ENCODE peak calls at places on chromosomes 3 and 15, in nine cellular contexts. One of them, this sample, is unnamed.

GRCh38 chr15:55789066-55789660 is 46.2 kb upstream of the PRTG start:
- DNase-seq in GM13976: peak; percentile 57
- DNase-seq in progenitor cell of endocrine pancreas: no peak
- DNase-seq in stomach: no peak
- DNase-seq in omental fat pad: no peak
- DNase-seq in IMR-90: no peak
- DNase-seq in endothelial cell: no peak
- DNase-seq in foreskin fibroblast: no peak
- DNase-seq in mucosa of descending colon: peak; percentile 39
- DNase-seq in this sample: no peak

GRCh38 chr3:41848745-41849574 is 112.9 kb downstream of the ULK4 start:
- DNase-seq in GM13976: no peak
- DNase-seq in progenitor cell of endocrine pancreas: no peak
- DNase-seq in stomach: no peak
- DNase-seq in omental fat pad: no peak
- DNase-seq in IMR-90: no peak
- DNase-seq in endothelial cell: no peak
- DNase-seq in foreskin fibroblast: no peak
- DNase-seq in mucosa of descending colon: no peak
- DNase-seq in this sample: no peak

GRCh38 chr15:42065478-42065877 is 28.9 kb downstream of the PLA2G4D start:
- DNase-seq in GM13976: no peak
- DNase-seq in progenitor cell of endocrine pancreas: no peak
- DNase-seq in stomach: no peak
- DNase-seq in omental fat pad: no peak
- DNase-seq in IMR-90: no peak
- DNase-seq in endothelial cell: no peak
- DNase-seq in foreskin fibroblast: no peak
- DNase-seq in mucosa of descending colon: no peak
- DNase-seq in this sample: no peak

GRCh38 chr15:90421527-90421926 is 33.5 kb downstream of the IQGAP1 start:
- DNase-seq in GM13976: no peak
- DNase-seq in progenitor cell of endocrine pancreas: no peak
- DNase-seq in stomach: no peak
- DNase-seq in omental fat pad: no peak
- DNase-seq in IMR-90: peak; percentile 33
- DNase-seq in endothelial cell: no peak
- DNase-seq in foreskin fibroblast: no peak
- DNase-seq in mucosa of descending colon: no peak
- DNase-seq in this sample: no peak

GRCh38 chr3:147816770-147817169 is 407.6 kb downstream of the ZIC1 start:
- DNase-seq in GM13976: no peak
- DNase-seq in progenitor cell of endocrine pancreas: no peak
- DNase-seq in stomach: no peak
- DNase-seq in omental fat pad: peak; percentile 29
- DNase-seq in IMR-90: no peak
- DNase-seq in endothelial cell: no peak
- DNase-seq in foreskin fibroblast: peak; percentile 57
- DNase-seq in mucosa of descending colon: peak; percentile 79
- DNase-seq in this sample: no peak

GRCh38 chr3:4529901-4530588 is 36.9 kb downstream of the ITPR1 start:
- DNase-seq in GM13976: no peak
- DNase-seq in progenitor cell of endocrine pancreas: no peak
- DNase-seq in stomach: no peak
- DNase-seq in omental fat pad: no peak
- DNase-seq in IMR-90: no peak
- DNase-seq in endothelial cell: no peak
- DNase-seq in foreskin fibroblast: no peak
- DNase-seq in mucosa of descending colon: no peak
- DNase-seq in this sample: no peak

GRCh38 chr3:29560031-29560430 is 279.2 kb downstream of the RBMS3 start:
- DNase-seq in GM13976: no peak
- DNase-seq in progenitor cell of endocrine pancreas: no peak
- DNase-seq in stomach: no peak
- DNase-seq in omental fat pad: no peak
- DNase-seq in IMR-90: no peak
- DNase-seq in endothelial cell: no peak
- DNase-seq in foreskin fibroblast: no peak
- DNase-seq in mucosa of descending colon: no peak
- DNase-seq in this sample: no peak

GRCh38 chr3:68819361-68819760 is 113.0 kb downstream of the TAFA4 start:
- DNase-seq in GM13976: no peak
- DNase-seq in progenitor cell of endocrine pancreas: no peak
- DNase-seq in stomach: no peak
- DNase-seq in omental fat pad: no peak
- DNase-seq in IMR-90: no peak
- DNase-seq in endothelial cell: no peak
- DNase-seq in foreskin fibroblast: no peak
- DNase-seq in mucosa of descending colon: no peak
- DNase-seq in this sample: no peak

GRCh38 chr3:101850327-101851048 is 1.2 kb downstream of the NFKBIZ start:
- DNase-seq in GM13976: peak; percentile 38
- DNase-seq in progenitor cell of endocrine pancreas: no peak
- DNase-seq in stomach: no peak
- DNase-seq in omental fat pad: no peak
- DNase-seq in IMR-90: peak; percentile 81
- DNase-seq in endothelial cell: no peak
- DNase-seq in foreskin fibroblast: peak; percentile 55
- DNase-seq in mucosa of descending colon: no peak
- DNase-seq in this sample: no peak

GRCh38 chr3:184172681-184173373 is 1.8 kb upstream of the AP2M1 start:
- DNase-seq in GM13976: no peak
- DNase-seq in progenitor cell of endocrine pancreas: no peak
- DNase-seq in stomach: no peak
- DNase-seq in omental fat pad: no peak
- DNase-seq in IMR-90: peak; percentile 88
- DNase-seq in endothelial cell: no peak
- DNase-seq in foreskin fibroblast: peak; percentile 81
- DNase-seq in mucosa of descending colon: no peak
- DNase-seq in this sample: no peak

GRCh38 chr3:161339517-161340500 is 31.5 kb downstream of the SPTSSB start:
- DNase-seq in GM13976: no peak
- DNase-seq in progenitor cell of endocrine pancreas: no peak
- DNase-seq in stomach: no peak
- DNase-seq in omental fat pad: no peak
- DNase-seq in IMR-90: no peak
- DNase-seq in endothelial cell: no peak
- DNase-seq in foreskin fibroblast: peak; percentile 30
- DNase-seq in mucosa of descending colon: no peak
- DNase-seq in this sample: no peak

GRCh38 chr15:100764778-100765457 is 114.7 kb upstream of the ALDH1A3 start:
- DNase-seq in GM13976: peak; percentile 25
- DNase-seq in progenitor cell of endocrine pancreas: no peak
- DNase-seq in stomach: no peak
- DNase-seq in omental fat pad: no peak
- DNase-seq in IMR-90: peak; percentile 79
- DNase-seq in endothelial cell: no peak
- DNase-seq in foreskin fibroblast: peak; percentile 60
- DNase-seq in mucosa of descending colon: no peak
- DNase-seq in this sample: no peak

DNA sequence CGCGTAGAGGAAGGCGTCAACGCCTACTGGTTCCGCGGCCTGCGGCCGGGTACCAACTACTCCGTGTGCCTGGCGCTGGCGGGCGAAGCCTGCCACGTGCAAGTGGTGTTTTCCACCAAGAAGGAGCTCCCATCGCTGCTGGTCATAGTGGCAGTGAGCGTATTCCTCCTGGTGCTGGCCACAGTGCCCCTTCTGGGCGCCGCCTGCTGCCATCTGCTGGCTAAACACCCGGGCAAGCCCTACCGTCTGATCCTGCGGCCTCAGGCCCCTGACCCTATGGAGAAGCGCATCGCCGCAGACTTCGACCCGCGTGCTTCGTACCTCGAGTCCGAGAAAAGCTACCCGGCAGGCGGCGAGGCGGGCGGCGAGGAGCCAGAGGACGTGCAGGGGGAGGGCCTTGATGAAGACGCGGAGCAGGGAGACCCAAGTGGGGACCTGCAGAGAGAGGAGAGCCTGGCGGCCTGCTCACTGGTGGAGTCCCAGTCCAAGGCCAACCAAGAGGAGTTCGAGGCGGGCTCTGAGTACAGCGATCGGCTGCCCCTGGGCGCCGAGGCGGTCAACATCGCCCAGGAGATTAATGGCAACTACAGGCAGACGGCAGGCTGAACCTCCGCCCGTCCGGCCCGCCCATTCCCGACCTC is 4.1 kb downstream of the ISLR2 start:
- DNase-seq in GM13976: peak; percentile 66
- DNase-seq in progenitor cell of endocrine pancreas: no peak
- DNase-seq in stomach: peak; percentile 53
- DNase-seq in omental fat pad: no peak
- DNase-seq in IMR-90: peak; percentile 23
- DNase-seq in endothelial cell: peak; percentile 83
- DNase-seq in foreskin fibroblast: peak; percentile 74
- DNase-seq in mucosa of descending colon: peak; percentile 65
- DNase-seq in this sample: peak; percentile 41
- TF ChIP-seq CTCF in GM13976: peak; percentile 49
- TF ChIP-seq CTCF in progenitor cell of endocrine pancreas: peak; percentile 60
- TF ChIP-seq CTCF in stomach: no peak
- TF ChIP-seq CTCF in omental fat pad: no peak
- TF ChIP-seq CTCF in IMR-90: peak; percentile 49
- TF ChIP-seq CTCF in endothelial cell: peak; percentile 34
- TF ChIP-seq CTCF in foreskin fibroblast: peak; percentile 24
- TF ChIP-seq CTCF in mucosa of descending colon: peak; percentile 18
- TF ChIP-seq CTCF in this sample: no peak

DNA sequence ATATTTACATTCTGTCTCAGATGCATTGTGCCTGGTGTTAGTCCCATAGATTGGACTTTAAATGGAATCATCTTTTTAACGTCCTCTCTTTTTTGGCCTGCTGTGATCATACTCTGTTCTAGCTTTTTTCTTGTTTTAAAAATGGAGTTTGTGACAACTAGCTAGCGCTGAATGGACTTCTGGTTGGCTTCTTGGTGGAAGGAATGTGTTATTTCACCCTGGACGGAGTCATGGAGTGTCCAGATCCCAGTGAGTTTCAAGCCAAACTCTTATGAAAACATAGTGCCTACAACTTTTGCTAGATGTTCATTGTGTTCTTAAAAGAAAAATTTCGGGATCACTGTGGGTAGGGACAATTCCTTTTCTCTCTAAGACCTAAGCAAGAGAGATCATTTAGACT is 192.6 kb downstream of the TCF12 start:
- DNase-seq in GM13976: no peak
- DNase-seq in progenitor cell of endocrine pancreas: no peak
- DNase-seq in stomach: no peak
- DNase-seq in omental fat pad: no peak
- DNase-seq in IMR-90: no peak
- DNase-seq in endothelial cell: no peak
- DNase-seq in foreskin fibroblast: no peak
- DNase-seq in mucosa of descending colon: no peak
- DNase-seq in this sample: no peak
- TF ChIP-seq CTCF in GM13976: no peak
- TF ChIP-seq CTCF in progenitor cell of endocrine pancreas: peak; percentile 49
- TF ChIP-seq CTCF in stomach: no peak
- TF ChIP-seq CTCF in omental fat pad: no peak
- TF ChIP-seq CTCF in IMR-90: no peak
- TF ChIP-seq CTCF in endothelial cell: peak; percentile 41
- TF ChIP-seq CTCF in foreskin fibroblast: peak; percentile 3
- TF ChIP-seq CTCF in mucosa of descending colon: no peak
- TF ChIP-seq CTCF in this sample: no peak

GRCh38 chr3:195249057-195249770 is 21.7 kb downstream of the XXYLT1 start:
- DNase-seq in GM13976: no peak
- DNase-seq in progenitor cell of endocrine pancreas: no peak
- DNase-seq in stomach: no peak
- DNase-seq in omental fat pad: no peak
- DNase-seq in IMR-90: no peak
- DNase-seq in endothelial cell: no peak
- DNase-seq in foreskin fibroblast: no peak
- DNase-seq in mucosa of descending colon: no peak
- DNase-seq in this sample: no peak

GRCh38 chr3:195248281-195248680 is 22.7 kb downstream of the XXYLT1 start:
- DNase-seq in GM13976: no peak
- DNase-seq in progenitor cell of endocrine pancreas: no peak
- DNase-seq in stomach: no peak
- DNase-seq in omental fat pad: no peak
- DNase-seq in IMR-90: no peak
- DNase-seq in endothelial cell: no peak
- DNase-seq in foreskin fibroblast: peak; percentile 34
- DNase-seq in mucosa of descending colon: no peak
- DNase-seq in this sample: no peak

GRCh38 chr3:195251336-195252065 is 19.5 kb downstream of the XXYLT1 start:
- DNase-seq in GM13976: peak; percentile 66
- DNase-seq in progenitor cell of endocrine pancreas: no peak
- DNase-seq in stomach: no peak
- DNase-seq in omental fat pad: no peak
- DNase-seq in IMR-90: no peak
- DNase-seq in endothelial cell: no peak
- DNase-seq in foreskin fibroblast: no peak
- DNase-seq in mucosa of descending colon: no peak
- DNase-seq in this sample: no peak

GRCh38 chr3:195249858-195250464 is 21.0 kb downstream of the XXYLT1 start:
- DNase-seq in GM13976: no peak
- DNase-seq in progenitor cell of endocrine pancreas: no peak
- DNase-seq in stomach: no peak
- DNase-seq in omental fat pad: no peak
- DNase-seq in IMR-90: no peak
- DNase-seq in endothelial cell: no peak
- DNase-seq in foreskin fibroblast: no peak
- DNase-seq in mucosa of descending colon: no peak
- DNase-seq in this sample: no peak

DNA sequence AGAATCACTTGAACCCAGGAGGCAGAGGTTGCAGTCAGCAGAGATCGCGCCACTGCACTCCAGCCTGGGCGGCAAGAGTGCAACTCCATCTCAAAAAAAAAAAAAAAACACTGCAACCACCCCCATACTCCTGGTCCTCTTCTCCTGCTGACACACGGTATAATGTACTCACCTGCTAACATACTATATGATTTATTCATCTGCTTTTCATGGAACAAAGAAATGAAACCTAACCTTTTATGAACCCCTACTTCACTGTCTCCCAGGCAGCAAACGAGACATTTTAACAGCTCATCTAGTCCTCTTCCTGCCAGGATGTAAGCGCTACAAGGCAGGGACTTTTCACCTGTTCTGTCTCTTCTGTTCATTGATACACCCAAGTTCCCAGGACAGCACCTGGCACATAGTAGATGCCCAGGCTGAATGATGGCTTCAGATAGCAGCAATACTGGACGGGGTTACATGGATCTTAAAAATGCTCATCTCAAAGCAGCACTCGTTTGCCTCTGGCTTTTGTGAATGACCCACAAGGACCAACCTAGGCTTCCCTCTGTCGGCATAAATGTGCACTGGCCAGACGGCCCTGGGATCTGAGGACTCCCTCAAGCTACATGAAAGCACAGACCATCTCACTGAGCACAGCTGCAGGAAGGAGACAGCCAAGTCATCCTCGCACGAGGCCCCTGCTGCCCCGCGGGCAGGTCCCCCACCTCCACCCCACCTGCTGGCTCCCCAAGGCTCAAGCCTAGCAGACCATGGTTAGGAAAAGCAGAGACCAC is 20.3 kb downstream of the XXYLT1 start:
- DNase-seq in GM13976: peak; percentile 63
- DNase-seq in progenitor cell of endocrine pancreas: no peak
- DNase-seq in stomach: no peak
- DNase-seq in omental fat pad: no peak
- DNase-seq in IMR-90: no peak
- DNase-seq in endothelial cell: no peak
- DNase-seq in foreskin fibroblast: peak; percentile 81
- DNase-seq in mucosa of descending colon: no peak
- DNase-seq in this sample: no peak
- TF ChIP-seq CTCF in GM13976: peak; percentile 32
- TF ChIP-seq CTCF in progenitor cell of endocrine pancreas: no peak
- TF ChIP-seq CTCF in stomach: no peak
- TF ChIP-seq CTCF in omental fat pad: no peak
- TF ChIP-seq CTCF in IMR-90: peak; percentile 20
- TF ChIP-seq CTCF in endothelial cell: no peak
- TF ChIP-seq CTCF in foreskin fibroblast: peak; percentile 47
- TF ChIP-seq CTCF in mucosa of descending colon: no peak
- TF ChIP-seq CTCF in this sample: no peak

GRCh38 chr3:52154135-52155094 is at the start of gene POC1A:
- DNase-seq in GM13976: peak; percentile 94
- DNase-seq in progenitor cell of endocrine pancreas: peak; percentile 81
- DNase-seq in stomach: peak; percentile 97
- DNase-seq in omental fat pad: peak; percentile 89
- DNase-seq in IMR-90: peak; percentile 98
- DNase-seq in endothelial cell: peak; percentile 89
- DNase-seq in foreskin fibroblast: peak; percentile 99
- DNase-seq in mucosa of descending colon: peak; percentile 95
- DNase-seq in this sample: peak; percentile 84
- TF ChIP-seq CTCF in GM13976: no peak
- TF ChIP-seq CTCF in progenitor cell of endocrine pancreas: no peak
- TF ChIP-seq CTCF in stomach: peak; percentile 18
- TF ChIP-seq CTCF in omental fat pad: no peak
- TF ChIP-seq CTCF in IMR-90: no peak
- TF ChIP-seq CTCF in endothelial cell: peak; percentile 43
- TF ChIP-seq CTCF in foreskin fibroblast: no peak
- TF ChIP-seq CTCF in mucosa of descending colon: no peak
- TF ChIP-seq CTCF in this sample: no peak

This sample was measured in activated B cell treated with CpG ODN at 0.5 μM for 24 hours.